ENCODE peak calls at places on chromosomes 7 and 10, in eight cellular contexts. K is heart right ventricle, M is PC-3, E is esophagus squamous epithelium, T is Peyer's patch, V is IMR-90, F is tibial artery, L is psoas muscle. U is an unnamed sample. For H3K4me1, the result is how much of the 10 kb centered on the place peaks cover.

GRCh38 chr7:102464577-102465280 is at the start of the genes ALKBH4 and LRWD1:
- DNase-seq in V (peak), M (peak), L (peak), E (peak), T (peak), K (peak), F (peak), U (peak)

GRCh38 chr10:124450010-124450782 is at the start of gene NKX1-2:
- DNase-seq in M (no peak), F (no peak), T (no peak), E (no peak), L (no peak), K (no peak), V (no peak), U (no peak)

GRCh38 chr10:81514811-81515210 is 360.2 kb upstream of the NRG3 start:
- DNase-seq in M (no peak), L (no peak), K (no peak), T (no peak), E (no peak), V (no peak), F (no peak), U (no peak)

GRCh38 chr7:95001258-95001657 is 93.9 kb downstream of the PPP1R9A start:
- DNase-seq in K (no peak), T (no peak), V (no peak), M (no peak), E (no peak), F (no peak), L (no peak), U (no peak)

GRCh38 chr7:131869186-131869862 is 312.9 kb upstream of the PODXL start:
- DNase-seq in F (no peak), T (no peak), V (no peak), K (no peak), M (no peak), L (no peak), E (no peak), U (no peak)

GRCh38 chr7:36277247-36277542 is 112.5 kb upstream of the ANLN start:
- DNase-seq in T (peak), L (no peak), V (no peak), E (no peak), M (no peak), K (no peak), F (peak), U (no peak)

GRCh38 chr7:106643189-106643588 is 17.8 kb downstream of the CCDC71L start:
- DNase-seq in T (no peak), F (no peak), M (no peak), L (no peak), V (no peak), K (no peak), E (no peak), U (no peak)

GRCh38 chr10:127195041-127195506 is 1.3 kb downstream of the INSYN2A start:
- DNase-seq in T (no peak), V (no peak), L (no peak), K (peak), E (no peak), M (no peak), F (no peak), U (no peak)

GRCh38 chr10:14146005-14146404 is 184.7 kb downstream of the FRMD4A start:
- DNase-seq in F (no peak), T (no peak), K (no peak), E (no peak), V (peak), M (peak), L (no peak), U (no peak)

GRCh38 chr7:73515184-73515583 is 6.9 kb downstream of the BAZ1B start:
- DNase-seq in T (no peak), M (no peak), E (no peak), L (no peak), F (no peak), K (no peak), V (no peak), U (no peak)

GRCh38 chr7:45033261-45033930 is 33.4 kb downstream of the CCM2 start:
- DNase-seq in M (peak), K (no peak), F (peak), L (no peak), V (peak), T (no peak), E (no peak), U (no peak)

GRCh38 chr10:11678074-11678793 is 63.9 kb upstream of the ECHDC3 start:
- DNase-seq in V (no peak), F (no peak), K (no peak), M (no peak), L (no peak), T (peak), E (no peak), U (no peak)

GRCh38 chr7:70855373-70855772 is 276.6 kb upstream of the GALNT17 start:
- DNase-seq in K (no peak), L (no peak), F (no peak), E (no peak), M (no peak), T (no peak), V (no peak), U (no peak)

GRCh38 chr10:1156921-1157614 is 100.9 kb downstream of the WDR37 start:
- DNase-seq in T (peak), F (peak), K (no peak), E (no peak), L (no peak), V (no peak), M (no peak), U (no peak)

GRCh38 chr7:76328390-76328789 is 25.9 kb downstream of the HSPB1 start:
- DNase-seq in L (no peak), T (no peak), K (no peak), M (no peak), F (no peak), E (no peak), V (no peak), U (no peak)
- H3K4me1 ChIP-seq in L (half or more), T (under half), K (half or more), M (under half), F (half or more), E (half or more), V (under half), U (under half)

GRCh38 chr7:152853236-152853635 is 93.7 kb downstream of the ACTR3B start:
- DNase-seq in E (no peak), V (no peak), F (no peak), M (no peak), L (no peak), T (no peak), K (no peak), U (no peak)
- H3K27ac ChIP-seq in E (no peak), V (no peak), F (no peak), M (no peak), L (no peak), T (no peak), K (no peak), U (no peak)

GRCh38 chr7:113289140-113289740 is 170.9 kb upstream of the SMIM30 start:
- DNase-seq in L (no peak), F (no peak), V (peak), T (no peak), M (peak), K (no peak), E (no peak), U (no peak)
- TF ChIP-seq CTCF in L (peak), F (peak), V (peak), T (no peak), M (peak), K (peak), E (no peak), U (no peak)

GRCh38 chr10:29730969-29731368 is 96.2 kb upstream of the SVIL start:
- DNase-seq in M (no peak), V (no peak), K (no peak), T (no peak), L (no peak), E (no peak), F (no peak), U (no peak)
- H3K4me1 ChIP-seq in M (under half), V (under half), K (under half), T (under half), L (half or more), E (half or more), F (half or more), U (under half)

DNA sequence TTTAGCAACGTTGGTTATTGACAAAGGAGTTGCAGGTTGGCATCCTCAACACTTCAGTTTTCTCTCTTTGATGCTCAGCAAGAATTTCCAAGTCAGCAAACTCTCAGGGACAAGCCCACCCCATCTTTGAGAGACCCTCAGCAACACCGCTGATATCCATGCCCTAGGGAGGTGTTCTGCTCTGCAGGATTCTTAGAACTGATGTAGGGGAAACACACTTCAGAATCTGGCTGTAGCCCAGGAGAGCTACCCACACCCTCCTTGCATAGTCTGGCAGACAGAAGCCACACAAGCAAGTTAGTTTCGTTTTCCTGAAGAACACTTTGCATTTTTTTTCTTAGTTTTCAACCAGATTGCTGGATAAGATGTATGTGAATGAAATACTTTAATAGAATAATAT is 827 bp downstream of the SAMD9L start:
- DNase-seq in V (peak), K (no peak), E (no peak), F (no peak), M (peak), L (no peak), T (peak), U (peak)
- H3K27ac ChIP-seq in V (peak), K (peak), E (peak), F (peak), M (no peak), L (no peak), T (peak), U (peak)

U was measured in tibial nerve.